ENCODE peak calls at places on chromosomes 5 and 9, in six cellular contexts. One of them, this sample, is unnamed. For H3K27me3, the result is how much of the 10 kb centered on the place peaks cover.

GRCh38 chr5:157778121-157778805 is 34.8 kb downstream of the LSM11 start:
- DNase-seq in GM23338: no peak
- DNase-seq in PC-3: peak
- DNase-seq in IMR-90: peak
- DNase-seq in WERI-Rb-1: no peak
- DNase-seq in CD8-positive, alpha-beta T cell: no peak
- DNase-seq in this sample: no peak

GRCh38 chr5:68232272-68232671 is 16.7 kb downstream of the PIK3R1 start:
- DNase-seq in IMR-90: no peak
- DNase-seq in WERI-Rb-1: no peak
- DNase-seq in GM23338: no peak
- DNase-seq in CD8-positive, alpha-beta T cell: no peak
- DNase-seq in PC-3: no peak
- DNase-seq in this sample: no peak

GRCh38 chr9:99335280-99335679 is 113.2 kb downstream of the SEC61B start:
- DNase-seq in IMR-90: no peak
- DNase-seq in GM23338: no peak
- DNase-seq in PC-3: no peak
- DNase-seq in WERI-Rb-1: no peak
- DNase-seq in CD8-positive, alpha-beta T cell: no peak
- DNase-seq in this sample: no peak

GRCh38 chr5:156479864-156480263 is 152.9 kb downstream of the SGCD start:
- DNase-seq in PC-3: no peak
- DNase-seq in IMR-90: peak
- DNase-seq in WERI-Rb-1: peak
- DNase-seq in CD8-positive, alpha-beta T cell: no peak
- DNase-seq in GM23338: no peak
- DNase-seq in this sample: no peak

GRCh38 chr9:98973546-98973921 is 29.8 kb downstream of the COL15A1 start:
- DNase-seq in GM23338: no peak
- DNase-seq in CD8-positive, alpha-beta T cell: no peak
- DNase-seq in WERI-Rb-1: no peak
- DNase-seq in IMR-90: no peak
- DNase-seq in PC-3: no peak
- DNase-seq in this sample: no peak

GRCh38 chr9:124010665-124011321 is 775 bp upstream of the LHX2 start:
- DNase-seq in GM23338: peak
- DNase-seq in IMR-90: no peak
- DNase-seq in WERI-Rb-1: no peak
- DNase-seq in CD8-positive, alpha-beta T cell: no peak
- DNase-seq in PC-3: peak
- DNase-seq in this sample: no peak

GRCh38 chr9:127598839-127599549 is 13.1 kb upstream of the STXBP1 start:
- DNase-seq in CD8-positive, alpha-beta T cell: no peak
- DNase-seq in WERI-Rb-1: peak
- DNase-seq in IMR-90: no peak
- DNase-seq in PC-3: no peak
- DNase-seq in GM23338: no peak
- DNase-seq in this sample: no peak

GRCh38 chr9:134606951-134607733 is 34.5 kb upstream of the COL5A1 start:
- DNase-seq in WERI-Rb-1: peak
- DNase-seq in CD8-positive, alpha-beta T cell: no peak
- DNase-seq in IMR-90: no peak
- DNase-seq in GM23338: peak
- DNase-seq in PC-3: no peak
- DNase-seq in this sample: no peak

GRCh38 chr5:81212211-81212687 is 20.9 kb upstream of the CKMT2 start:
- DNase-seq in PC-3: no peak
- DNase-seq in IMR-90: no peak
- DNase-seq in GM23338: no peak
- DNase-seq in CD8-positive, alpha-beta T cell: no peak
- DNase-seq in WERI-Rb-1: no peak
- DNase-seq in this sample: no peak

GRCh38 chr5:68465934-68466551 is 250.5 kb downstream of the PIK3R1 start:
- DNase-seq in IMR-90: no peak
- DNase-seq in WERI-Rb-1: no peak
- DNase-seq in CD8-positive, alpha-beta T cell: no peak
- DNase-seq in GM23338: peak
- DNase-seq in PC-3: no peak
- DNase-seq in this sample: no peak

GRCh38 chr9:125986966-125987365 is 239.8 kb downstream of the PBX3 start:
- DNase-seq in WERI-Rb-1: peak
- DNase-seq in IMR-90: no peak
- DNase-seq in GM23338: no peak
- DNase-seq in CD8-positive, alpha-beta T cell: no peak
- DNase-seq in PC-3: no peak
- DNase-seq in this sample: no peak

GRCh38 chr5:102937916-102938315 is 182.0 kb downstream of the GIN1 start:
- DNase-seq in PC-3: no peak
- DNase-seq in WERI-Rb-1: no peak
- DNase-seq in GM23338: no peak
- DNase-seq in CD8-positive, alpha-beta T cell: no peak
- DNase-seq in IMR-90: peak
- DNase-seq in this sample: no peak

GRCh38 chr5:39022151-39022550 is 52.0 kb downstream of the RICTOR start:
- DNase-seq in IMR-90: no peak
- DNase-seq in GM23338: peak
- DNase-seq in CD8-positive, alpha-beta T cell: no peak
- DNase-seq in WERI-Rb-1: no peak
- DNase-seq in PC-3: no peak
- DNase-seq in this sample: peak

GRCh38 chr9:89532944-89533343 is 35.0 kb upstream of the SEMA4D start:
- DNase-seq in CD8-positive, alpha-beta T cell: no peak
- DNase-seq in IMR-90: no peak
- DNase-seq in WERI-Rb-1: no peak
- DNase-seq in PC-3: no peak
- DNase-seq in GM23338: no peak
- DNase-seq in this sample: no peak

GRCh38 chr5:176774216-176775171 is 35.9 kb upstream of the UNC5A start:
- DNase-seq in GM23338: peak
- DNase-seq in IMR-90: no peak
- DNase-seq in WERI-Rb-1: no peak
- DNase-seq in CD8-positive, alpha-beta T cell: no peak
- DNase-seq in PC-3: no peak
- DNase-seq in this sample: no peak

GRCh38 chr9:14313378-14313940 is 482 bp downstream of the NFIB start:
- DNase-seq in IMR-90: peak
- DNase-seq in PC-3: peak
- DNase-seq in WERI-Rb-1: no peak
- DNase-seq in CD8-positive, alpha-beta T cell: no peak
- DNase-seq in GM23338: peak
- DNase-seq in this sample: no peak

GRCh38 chr5:51651476-51651875 is 268.2 kb downstream of the ISL1 start:
- DNase-seq in CD8-positive, alpha-beta T cell: no peak
- DNase-seq in WERI-Rb-1: no peak
- DNase-seq in IMR-90: no peak
- DNase-seq in PC-3: peak
- DNase-seq in GM23338: no peak
- DNase-seq in this sample: no peak

GRCh38 chr5:174166231-174167079 is 120.9 kb downstream of the NSG2 start:
- DNase-seq in WERI-Rb-1: no peak
- DNase-seq in GM23338: no peak
- DNase-seq in PC-3: no peak
- DNase-seq in IMR-90: no peak
- DNase-seq in CD8-positive, alpha-beta T cell: no peak
- DNase-seq in this sample: no peak

GRCh38 chr9:36207016-36207415 is 16.3 kb downstream of the CLTA start:
- DNase-seq in IMR-90: peak
- DNase-seq in GM23338: no peak
- DNase-seq in PC-3: no peak
- DNase-seq in CD8-positive, alpha-beta T cell: no peak
- DNase-seq in WERI-Rb-1: no peak
- DNase-seq in this sample: no peak

GRCh38 chr5:139287890-139288635 is 5.5 kb upstream of the MATR3 start:
- DNase-seq in PC-3: peak
- DNase-seq in GM23338: no peak
- DNase-seq in CD8-positive, alpha-beta T cell: no peak
- DNase-seq in WERI-Rb-1: no peak
- DNase-seq in IMR-90: no peak
- DNase-seq in this sample: no peak

GRCh38 chr5:31124906-31125305 is 68.6 kb upstream of the CDH6 start:
- DNase-seq in WERI-Rb-1: no peak
- DNase-seq in CD8-positive, alpha-beta T cell: no peak
- DNase-seq in PC-3: no peak
- DNase-seq in GM23338: no peak
- DNase-seq in IMR-90: no peak
- DNase-seq in this sample: no peak

GRCh38 chr9:23606107-23606506 is 219.9 kb downstream of the ELAVL2 start:
- DNase-seq in PC-3: peak
- DNase-seq in CD8-positive, alpha-beta T cell: no peak
- DNase-seq in IMR-90: no peak
- DNase-seq in WERI-Rb-1: no peak
- DNase-seq in GM23338: no peak
- DNase-seq in this sample: no peak

GRCh38 chr5:123086376-123087055 is 2.5 kb upstream of the PRDM6 start:
- DNase-seq in CD8-positive, alpha-beta T cell: no peak
- DNase-seq in IMR-90: no peak
- DNase-seq in GM23338: peak
- DNase-seq in PC-3: no peak
- DNase-seq in WERI-Rb-1: no peak
- DNase-seq in this sample: no peak
- H3K27me3 ChIP-seq in CD8-positive, alpha-beta T cell: under half
- H3K27me3 ChIP-seq in IMR-90: half or more
- H3K27me3 ChIP-seq in GM23338: half or more
- H3K27me3 ChIP-seq in PC-3: half or more
- H3K27me3 ChIP-seq in WERI-Rb-1: half or more
- H3K27me3 ChIP-seq in this sample: half or more

DNA sequence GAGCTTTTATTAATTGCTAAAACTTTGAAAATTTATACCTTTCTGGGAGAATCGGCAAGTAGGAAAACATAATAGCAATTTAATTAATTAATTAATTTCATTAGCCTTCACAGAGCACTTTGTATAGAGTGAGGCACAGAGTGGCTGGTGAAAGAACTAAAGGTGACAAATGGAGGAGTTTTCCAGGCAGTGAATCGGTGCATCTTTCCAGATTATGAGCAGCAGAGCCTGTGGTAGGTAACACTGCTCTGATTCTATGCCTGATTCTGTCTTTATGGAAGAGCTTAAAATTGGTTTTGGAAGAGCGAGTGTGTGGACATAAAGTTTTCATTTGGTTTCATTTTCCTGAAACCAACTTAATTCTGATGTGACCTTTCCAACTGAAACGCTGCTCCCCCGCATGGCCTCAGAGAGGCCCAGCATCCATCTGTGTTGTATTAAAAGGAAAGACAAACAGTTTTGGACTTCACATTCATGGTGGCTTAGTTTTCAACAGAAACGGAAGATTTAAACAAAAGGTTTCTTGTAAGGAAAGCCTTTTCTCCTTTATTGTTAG is 188.9 kb upstream of the RPS23 start:
- DNase-seq in CD8-positive, alpha-beta T cell: no peak
- DNase-seq in IMR-90: no peak
- DNase-seq in WERI-Rb-1: no peak
- DNase-seq in GM23338: peak
- DNase-seq in PC-3: no peak
- DNase-seq in this sample: no peak
- H3K4me3 ChIP-seq in CD8-positive, alpha-beta T cell: no peak
- H3K4me3 ChIP-seq in IMR-90: no peak
- H3K4me3 ChIP-seq in WERI-Rb-1: no peak
- H3K4me3 ChIP-seq in GM23338: no peak
- H3K4me3 ChIP-seq in PC-3: no peak
- H3K4me3 ChIP-seq in this sample: no peak

DNA sequence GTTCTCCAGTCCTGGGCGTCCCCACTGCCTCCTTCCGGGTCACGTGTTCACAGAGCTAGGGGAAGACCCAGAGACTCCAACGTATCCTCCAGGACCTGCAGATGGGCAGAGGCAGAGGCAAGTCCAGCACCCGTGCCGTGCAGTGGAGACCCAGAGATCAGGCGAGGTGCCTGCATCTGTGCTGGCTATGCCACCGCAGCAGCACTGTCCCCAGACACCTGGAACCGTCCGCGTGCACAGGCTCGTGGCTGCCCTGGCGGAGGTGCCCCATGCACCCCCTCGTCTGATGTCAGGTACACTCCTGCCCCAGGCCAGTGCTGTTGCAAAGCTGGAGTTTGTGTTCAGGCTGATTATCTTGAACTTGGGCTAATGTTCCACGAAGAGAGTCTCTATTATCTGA is 13.8 kb downstream of the IRX4 start:
- DNase-seq in WERI-Rb-1: no peak
- DNase-seq in CD8-positive, alpha-beta T cell: no peak
- DNase-seq in GM23338: no peak
- DNase-seq in IMR-90: no peak
- DNase-seq in PC-3: no peak
- DNase-seq in this sample: no peak
- H3K27me3 ChIP-seq in WERI-Rb-1: half or more
- H3K27me3 ChIP-seq in CD8-positive, alpha-beta T cell: under half
- H3K27me3 ChIP-seq in GM23338: under half
- H3K27me3 ChIP-seq in IMR-90: under half
- H3K27me3 ChIP-seq in PC-3: under half
- H3K27me3 ChIP-seq in this sample: under half

GRCh38 chr5:75235711-75236110 is 967 bp downstream of the ANKRD31 start:
- DNase-seq in WERI-Rb-1: no peak
- DNase-seq in PC-3: no peak
- DNase-seq in GM23338: no peak
- DNase-seq in IMR-90: no peak
- DNase-seq in CD8-positive, alpha-beta T cell: no peak
- DNase-seq in this sample: no peak
- H3K4me3 ChIP-seq in WERI-Rb-1: no peak
- H3K4me3 ChIP-seq in PC-3: no peak
- H3K4me3 ChIP-seq in GM23338: no peak
- H3K4me3 ChIP-seq in IMR-90: no peak
- H3K4me3 ChIP-seq in CD8-positive, alpha-beta T cell: no peak
- H3K4me3 ChIP-seq in this sample: no peak

DNA sequence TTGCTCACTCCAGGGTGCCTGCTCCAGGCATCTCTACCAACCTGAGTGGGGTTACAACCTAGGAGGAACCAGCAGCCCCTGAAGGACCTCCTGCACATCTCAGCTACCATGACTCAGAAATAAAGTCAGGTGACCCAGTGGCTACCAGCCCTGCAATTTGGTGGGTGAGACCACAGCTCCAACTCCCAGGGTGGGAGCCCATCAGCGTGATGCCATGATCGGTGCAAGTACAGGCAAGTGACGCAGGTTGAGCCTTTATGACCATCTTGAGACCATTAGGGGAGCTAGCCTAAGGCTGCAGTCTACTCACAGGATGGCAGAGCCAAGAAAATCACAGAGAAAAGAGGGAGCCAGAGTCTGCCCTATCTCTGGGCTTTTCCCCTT is 8.6 kb downstream of the SEPTIN8 start:
- DNase-seq in CD8-positive, alpha-beta T cell: no peak
- DNase-seq in WERI-Rb-1: no peak
- DNase-seq in IMR-90: no peak
- DNase-seq in GM23338: no peak
- DNase-seq in PC-3: no peak
- DNase-seq in this sample: no peak
- H3K27me3 ChIP-seq in CD8-positive, alpha-beta T cell: under half
- H3K27me3 ChIP-seq in WERI-Rb-1: under half
- H3K27me3 ChIP-seq in IMR-90: under half
- H3K27me3 ChIP-seq in GM23338: under half
- H3K27me3 ChIP-seq in PC-3: under half
- H3K27me3 ChIP-seq in this sample: under half